ENCODE peak calls at places on chromosomes 2 and 18, in five cellular contexts. X, K, J, Q and P are unnamed samples.

GRCh38 chr2:240559271-240559670 is 886 bp upstream of the DUSP28 start:
- DNase-seq in Q (no peak), J (no peak), K (no peak), X (no peak), P (no peak)

GRCh38 chr2:71939588-71940535 is 207.8 kb downstream of the CYP26B1 start:
- DNase-seq in Q (no peak), J (no peak), X (no peak), K (no peak), P (no peak)

GRCh38 chr2:172836386-172837200 is 100.9 kb downstream of the RAPGEF4 start:
- DNase-seq in K (no peak), X (no peak), J (no peak), Q (peak; percentile 82), P (peak; percentile 77)

GRCh38 chr2:68789603-68790002 is 55.0 kb downstream of the ARHGAP25 start:
- DNase-seq in K (no peak), J (no peak), Q (no peak), X (no peak), P (no peak)

GRCh38 chr18:26464128-26465011 is 84.0 kb downstream of the KCTD1 start:
- DNase-seq in X (no peak), J (no peak), K (no peak), Q (no peak), P (no peak)

GRCh38 chr2:43169987-43170732 is 56.2 kb downstream of the ZFP36L2 start:
- DNase-seq in X (peak; percentile 69), K (no peak), Q (peak; percentile 31), J (no peak), P (no peak)

GRCh38 chr2:46097714-46098480 is 199.3 kb upstream of the EPAS1 start:
- DNase-seq in J (peak; percentile 94), X (no peak), K (no peak), Q (peak; percentile 93), P (peak; percentile 98)

GRCh38 chr2:73334045-73334444 is 40.7 kb upstream of the EGR4 start:
- DNase-seq in K (no peak), J (no peak), Q (no peak), X (no peak), P (no peak)